ENCODE peak calls at places on chromosomes 5 and 9, in six cellular contexts. One of them, this sample, is unnamed.

GRCh38 chr9:78786794-78787193 is 489.9 kb downstream of the PSAT1 start:
- DNase-seq in CD8-positive, alpha-beta T cell: no peak
- DNase-seq in A673: no peak
- DNase-seq in BE2C: no peak
- DNase-seq in DND-41: no peak
- DNase-seq in HFF-Myc: no peak
- DNase-seq in this sample: no peak

GRCh38 chr5:158115468-158115867 is 256.5 kb upstream of the CLINT1 start:
- DNase-seq in HFF-Myc: no peak
- DNase-seq in A673: no peak
- DNase-seq in DND-41: no peak
- DNase-seq in BE2C: no peak
- DNase-seq in CD8-positive, alpha-beta T cell: no peak
- DNase-seq in this sample: no peak

GRCh38 chr9:27086818-27087680 is 22.0 kb upstream of the TEK start:
- DNase-seq in A673: no peak
- DNase-seq in DND-41: no peak
- DNase-seq in HFF-Myc: no peak
- DNase-seq in CD8-positive, alpha-beta T cell: no peak
- DNase-seq in BE2C: no peak
- DNase-seq in this sample: no peak

GRCh38 chr5:113162770-113163169 is 186.2 kb downstream of the DCP2 start:
- DNase-seq in CD8-positive, alpha-beta T cell: no peak
- DNase-seq in HFF-Myc: no peak
- DNase-seq in DND-41: no peak
- DNase-seq in BE2C: no peak
- DNase-seq in A673: no peak
- DNase-seq in this sample: no peak

GRCh38 chr9:117411547-117411946 is 3.3 kb downstream of the ASTN2 start:
- DNase-seq in HFF-Myc: no peak
- DNase-seq in DND-41: no peak
- DNase-seq in BE2C: peak
- DNase-seq in CD8-positive, alpha-beta T cell: no peak
- DNase-seq in A673: peak
- DNase-seq in this sample: peak

GRCh38 chr9:124040935-124041816 is 29.6 kb downstream of the LHX2 start:
- DNase-seq in CD8-positive, alpha-beta T cell: peak
- DNase-seq in DND-41: no peak
- DNase-seq in HFF-Myc: no peak
- DNase-seq in A673: no peak
- DNase-seq in BE2C: peak
- DNase-seq in this sample: peak

GRCh38 chr9:116336133-116336862 is 182.7 kb downstream of the PAPPA start:
- DNase-seq in HFF-Myc: no peak
- DNase-seq in CD8-positive, alpha-beta T cell: no peak
- DNase-seq in A673: no peak
- DNase-seq in BE2C: no peak
- DNase-seq in DND-41: no peak
- DNase-seq in this sample: no peak

GRCh38 chr9:16238730-16239129 is 631.7 kb downstream of the BNC2 start:
- DNase-seq in HFF-Myc: no peak
- DNase-seq in BE2C: no peak
- DNase-seq in A673: no peak
- DNase-seq in DND-41: no peak
- DNase-seq in CD8-positive, alpha-beta T cell: no peak
- DNase-seq in this sample: no peak

GRCh38 chr9:95074632-95075269 is 242.8 kb downstream of the FANCC start:
- DNase-seq in CD8-positive, alpha-beta T cell: no peak
- DNase-seq in BE2C: no peak
- DNase-seq in A673: no peak
- DNase-seq in HFF-Myc: no peak
- DNase-seq in DND-41: no peak
- DNase-seq in this sample: no peak

GRCh38 chr9:12815895-12816294 is 41.1 kb downstream of the LURAP1L start:
- DNase-seq in A673: no peak
- DNase-seq in BE2C: no peak
- DNase-seq in HFF-Myc: no peak
- DNase-seq in CD8-positive, alpha-beta T cell: no peak
- DNase-seq in DND-41: no peak
- DNase-seq in this sample: no peak

GRCh38 chr5:111675540-111675939 is 81.5 kb downstream of the NREP start:
- DNase-seq in A673: no peak
- DNase-seq in HFF-Myc: no peak
- DNase-seq in CD8-positive, alpha-beta T cell: no peak
- DNase-seq in DND-41: no peak
- DNase-seq in BE2C: no peak
- DNase-seq in this sample: no peak
- TF ChIP-seq CTCF in A673: no peak
- TF ChIP-seq CTCF in HFF-Myc: no peak
- TF ChIP-seq CTCF in CD8-positive, alpha-beta T cell: no peak
- TF ChIP-seq CTCF in DND-41: no peak
- TF ChIP-seq CTCF in BE2C: no peak
- TF ChIP-seq CTCF in this sample: no peak

DNA sequence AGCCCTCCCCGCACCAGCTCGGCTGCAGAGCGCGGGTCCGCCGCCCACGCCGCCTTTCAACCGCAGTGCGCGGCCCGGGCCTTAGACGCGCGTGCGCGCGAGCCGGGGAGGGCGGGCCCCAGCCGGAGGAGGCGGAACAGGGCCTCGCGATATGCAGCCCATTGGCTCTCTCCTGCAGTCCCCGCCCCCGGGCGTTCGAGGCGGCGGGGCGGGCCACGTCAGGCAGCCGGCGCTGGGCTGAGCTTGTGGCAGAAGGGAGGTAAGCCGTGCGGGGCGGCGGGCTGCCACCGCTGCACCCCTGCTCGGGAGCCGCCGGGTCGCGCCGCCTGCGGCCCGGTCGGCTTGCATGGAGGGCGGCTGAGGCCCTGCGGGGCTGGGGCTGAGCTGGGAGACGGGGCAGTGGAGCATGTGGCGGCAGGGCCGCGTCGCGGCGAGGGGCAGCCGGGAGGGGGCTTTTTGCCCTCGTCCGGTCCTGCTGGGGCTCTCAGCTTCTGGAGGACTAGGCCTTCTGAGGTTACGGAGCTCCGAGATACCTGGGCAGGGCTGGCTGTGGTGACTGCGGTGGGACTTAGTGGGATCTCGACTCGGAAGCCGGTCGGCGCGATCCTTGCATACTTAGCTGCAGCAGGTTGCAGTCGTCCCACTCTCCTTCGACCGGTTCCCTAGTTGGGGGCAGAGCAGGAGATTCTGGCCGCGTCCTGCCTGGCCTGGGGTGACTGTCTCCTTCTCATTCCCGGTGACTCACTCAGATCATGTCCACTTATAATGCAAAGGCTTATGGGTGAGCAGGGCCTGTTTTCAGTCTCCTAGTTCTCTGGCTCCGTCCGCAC is at the start of gene FOCAD:
- DNase-seq in A673: peak
- DNase-seq in BE2C: peak
- DNase-seq in DND-41: peak
- DNase-seq in CD8-positive, alpha-beta T cell: peak
- DNase-seq in HFF-Myc: peak
- DNase-seq in this sample: peak
- TF ChIP-seq CTCF in A673: no peak
- TF ChIP-seq CTCF in BE2C: no peak
- TF ChIP-seq CTCF in DND-41: peak
- TF ChIP-seq CTCF in CD8-positive, alpha-beta T cell: no peak
- TF ChIP-seq CTCF in HFF-Myc: no peak
- TF ChIP-seq CTCF in this sample: no peak

GRCh38 chr5:175746851-175747250 is 89.0 kb downstream of the HRH2 start:
- DNase-seq in HFF-Myc: no peak
- DNase-seq in A673: peak
- DNase-seq in DND-41: no peak
- DNase-seq in BE2C: peak
- DNase-seq in CD8-positive, alpha-beta T cell: no peak
- DNase-seq in this sample: no peak
- TF ChIP-seq CTCF in HFF-Myc: no peak
- TF ChIP-seq CTCF in A673: no peak
- TF ChIP-seq CTCF in DND-41: no peak
- TF ChIP-seq CTCF in BE2C: no peak
- TF ChIP-seq CTCF in CD8-positive, alpha-beta T cell: no peak
- TF ChIP-seq CTCF in this sample: no peak

GRCh38 chr9:97954550-97954989 is 16.6 kb upstream of the HEMGN start:
- DNase-seq in CD8-positive, alpha-beta T cell: peak
- DNase-seq in DND-41: peak
- DNase-seq in A673: no peak
- DNase-seq in HFF-Myc: no peak
- DNase-seq in BE2C: peak
- DNase-seq in this sample: peak
- TF ChIP-seq CTCF in CD8-positive, alpha-beta T cell: peak
- TF ChIP-seq CTCF in DND-41: peak
- TF ChIP-seq CTCF in A673: peak
- TF ChIP-seq CTCF in HFF-Myc: peak
- TF ChIP-seq CTCF in BE2C: peak
- TF ChIP-seq CTCF in this sample: peak

GRCh38 chr5:176319827-176320554 is 41.6 kb downstream of the KIAA1191 start:
- DNase-seq in A673: peak
- DNase-seq in BE2C: no peak
- DNase-seq in DND-41: no peak
- DNase-seq in CD8-positive, alpha-beta T cell: no peak
- DNase-seq in HFF-Myc: no peak
- DNase-seq in this sample: no peak
- TF ChIP-seq CTCF in A673: peak
- TF ChIP-seq CTCF in BE2C: peak
- TF ChIP-seq CTCF in DND-41: peak
- TF ChIP-seq CTCF in CD8-positive, alpha-beta T cell: no peak
- TF ChIP-seq CTCF in HFF-Myc: no peak
- TF ChIP-seq CTCF in this sample: peak

DNA sequence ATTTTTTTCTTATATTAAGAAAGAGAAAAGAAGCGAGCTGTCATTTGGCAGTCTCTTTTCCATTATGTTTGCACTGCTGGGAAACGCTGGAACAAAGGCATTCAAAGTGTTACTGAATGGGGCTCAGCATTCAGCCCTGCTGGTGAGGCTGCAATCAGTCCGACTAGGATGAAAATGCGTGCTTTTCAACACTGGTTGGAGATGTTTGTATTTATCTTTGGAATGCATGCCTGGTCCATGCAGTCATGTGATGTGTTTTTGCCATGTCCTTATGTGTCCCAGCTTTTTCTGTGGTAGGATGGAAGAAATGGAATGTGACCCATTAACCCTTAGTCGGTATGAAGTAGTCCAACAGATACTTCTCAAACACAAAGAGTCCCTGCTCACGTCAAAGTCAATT is 603.0 kb upstream of the ZNF608 start:
- DNase-seq in CD8-positive, alpha-beta T cell: no peak
- DNase-seq in A673: no peak
- DNase-seq in HFF-Myc: peak
- DNase-seq in BE2C: no peak
- DNase-seq in DND-41: no peak
- DNase-seq in this sample: no peak
- TF ChIP-seq CTCF in CD8-positive, alpha-beta T cell: no peak
- TF ChIP-seq CTCF in A673: no peak
- TF ChIP-seq CTCF in HFF-Myc: no peak
- TF ChIP-seq CTCF in BE2C: no peak
- TF ChIP-seq CTCF in DND-41: no peak
- TF ChIP-seq CTCF in this sample: no peak

DNA sequence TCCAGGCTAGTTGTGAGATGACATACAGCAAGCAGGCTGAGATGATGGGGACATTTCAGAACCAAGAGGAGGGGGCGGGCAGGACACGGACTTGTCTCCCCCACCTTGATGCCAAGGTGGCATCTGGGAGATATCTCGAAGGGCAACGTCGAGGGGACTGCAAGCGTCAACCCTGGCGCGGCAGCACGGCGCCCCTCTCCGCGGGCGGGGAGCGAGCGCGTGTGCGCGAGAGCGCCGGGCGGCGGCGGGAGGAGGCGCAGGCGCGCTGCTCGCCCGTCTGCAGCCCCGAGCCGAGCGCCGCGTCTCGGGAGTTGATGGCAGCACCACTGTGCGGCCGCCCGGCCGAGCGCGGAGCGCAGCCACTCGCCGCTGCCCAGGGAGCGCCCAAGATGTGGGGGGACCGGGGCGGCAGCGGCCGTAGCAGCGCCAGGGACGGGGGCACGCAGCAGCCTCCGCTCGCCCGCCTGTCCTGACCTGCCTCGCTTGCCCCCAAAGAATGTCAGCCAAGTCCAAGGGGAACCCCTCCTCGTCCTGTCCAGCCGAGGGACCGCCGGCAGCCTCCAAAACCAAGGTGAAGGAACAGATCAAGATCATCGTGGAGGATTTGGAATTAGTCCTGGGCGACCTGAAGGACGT is at the start of gene PRR16:
- DNase-seq in DND-41: no peak
- DNase-seq in CD8-positive, alpha-beta T cell: no peak
- DNase-seq in HFF-Myc: no peak
- DNase-seq in BE2C: peak
- DNase-seq in A673: peak
- DNase-seq in this sample: peak
- TF ChIP-seq CTCF in DND-41: no peak
- TF ChIP-seq CTCF in CD8-positive, alpha-beta T cell: no peak
- TF ChIP-seq CTCF in HFF-Myc: no peak
- TF ChIP-seq CTCF in BE2C: no peak
- TF ChIP-seq CTCF in A673: no peak
- TF ChIP-seq CTCF in this sample: no peak

DNA sequence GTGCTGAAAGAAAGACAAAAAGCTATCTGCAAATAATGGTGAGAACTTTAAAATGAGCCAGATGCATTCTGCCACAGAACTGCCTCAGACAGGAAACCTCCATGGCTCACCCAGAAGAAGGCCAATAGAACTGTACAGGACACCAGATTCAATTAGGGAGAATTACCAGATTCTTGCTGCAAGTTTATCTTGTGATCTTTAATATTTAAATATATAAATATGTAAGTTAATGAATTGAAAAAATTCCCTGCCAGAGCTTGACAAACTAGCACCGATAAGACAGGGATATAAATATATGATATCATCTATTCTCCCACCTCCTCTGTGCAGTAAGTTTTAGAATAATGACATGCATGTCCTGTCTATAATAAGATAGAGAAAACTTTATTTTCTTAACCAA is 252.8 kb downstream of the PLK2 start:
- DNase-seq in A673: no peak
- DNase-seq in BE2C: no peak
- DNase-seq in CD8-positive, alpha-beta T cell: no peak
- DNase-seq in DND-41: no peak
- DNase-seq in HFF-Myc: no peak
- DNase-seq in this sample: no peak
- TF ChIP-seq CTCF in A673: no peak
- TF ChIP-seq CTCF in BE2C: no peak
- TF ChIP-seq CTCF in CD8-positive, alpha-beta T cell: no peak
- TF ChIP-seq CTCF in DND-41: no peak
- TF ChIP-seq CTCF in HFF-Myc: no peak
- TF ChIP-seq CTCF in this sample: no peak